ENCODE peak calls at places on chromosomes 2 and 18, in eight cellular contexts. P, U, K, C, T, A, Y and B are unnamed samples. For H3K36me3, the result is how much of the 10 kb centered on the place peaks cover.

GRCh38 chr2:46547223-46548102 is 68.1 kb downstream of the TMEM247 start:
- DNase-seq in P (no peak), U (no peak), K (no peak), C (peak), T (no peak), A (no peak), Y (no peak), B (no peak)

GRCh38 chr2:6290626-6291025 is 575.1 kb downstream of the CMPK2 start:
- DNase-seq in P (peak), U (no peak), K (no peak), C (no peak), T (no peak), A (no peak), Y (no peak), B (peak)

GRCh38 chr2:112092286-112093041 is 37.4 kb downstream of the TMEM87B start:
- DNase-seq in P (no peak), U (no peak), K (peak), C (no peak), T (no peak), A (no peak), Y (no peak), B (no peak)

GRCh38 chr2:38076710-38077430 is 919 bp upstream of the CYP1B1 start:
- DNase-seq in P (peak), U (no peak), K (no peak), C (peak), T (peak), A (peak), Y (peak), B (peak)

GRCh38 chr2:120910956-120911951 is 175.6 kb downstream of the GLI2 start:
- DNase-seq in P (no peak), U (no peak), K (no peak), C (no peak), T (no peak), A (no peak), Y (no peak), B (no peak)

GRCh38 chr2:119586085-119586484 is 41.8 kb downstream of the CFAP221 start:
- DNase-seq in P (no peak), U (no peak), K (no peak), C (no peak), T (no peak), A (no peak), Y (no peak), B (no peak)

GRCh38 chr18:31970617-31971016 is 27.7 kb upstream of the TRAPPC8 start:
- DNase-seq in P (no peak), U (no peak), K (no peak), C (no peak), T (no peak), A (no peak), Y (no peak), B (no peak)

GRCh38 chr18:13222371-13223281 is 4.1 kb downstream of the LDLRAD4 start:
- DNase-seq in P (peak), U (peak), K (no peak), C (peak), T (peak), A (no peak), Y (peak), B (peak)

GRCh38 chr2:216006164-216006663 is 7.1 kb downstream of the MREG start:
- DNase-seq in P (no peak), U (no peak), K (peak), C (no peak), T (no peak), A (peak), Y (peak), B (peak)

GRCh38 chr2:120344214-120344990 is 1.5 kb upstream of the INHBB start:
- DNase-seq in P (peak), U (no peak), K (no peak), C (no peak), T (no peak), A (peak), Y (peak), B (peak)

GRCh38 chr18:5444847-5445246 is 99.0 kb downstream of the EPB41L3 start:
- DNase-seq in P (no peak), U (no peak), K (no peak), C (no peak), T (no peak), A (no peak), Y (no peak), B (no peak)

GRCh38 chr2:74549685-74549971 is 4.1 kb downstream of the LOXL3 start:
- DNase-seq in P (peak), U (no peak), K (no peak), C (no peak), T (no peak), A (no peak), Y (no peak), B (peak)

GRCh38 chr2:223537669-223538601 is 64.2 kb downstream of the SCG2 start:
- DNase-seq in P (no peak), U (no peak), K (peak), C (no peak), T (no peak), A (no peak), Y (no peak), B (no peak)

GRCh38 chr2:64730551-64731305 is 77.0 kb upstream of the SERTAD2 start:
- DNase-seq in P (peak), U (no peak), K (peak), C (peak), T (peak), A (peak), Y (peak), B (no peak)

GRCh38 chr2:217105733-217106649 is 246.1 kb upstream of the TNP1 start:
- DNase-seq in P (no peak), U (peak), K (peak), C (no peak), T (no peak), A (no peak), Y (no peak), B (no peak)

GRCh38 chr2:74841663-74842062 is 7.7 kb downstream of the HK2 start:
- DNase-seq in P (no peak), U (no peak), K (no peak), C (no peak), T (no peak), A (no peak), Y (no peak), B (no peak)

GRCh38 chr2:63300835-63301234 is 250.2 kb downstream of the OTX1 start:
- DNase-seq in P (no peak), U (no peak), K (no peak), C (no peak), T (no peak), A (no peak), Y (no peak), B (no peak)

GRCh38 chr2:42809131-42809875 is 16.9 kb upstream of the HAAO start:
- DNase-seq in P (peak), U (no peak), K (peak), C (peak), T (no peak), A (no peak), Y (no peak), B (peak)

GRCh38 chr2:23940976-23941605 is 828 bp downstream of the UBXN2A start:
- DNase-seq in P (peak), U (no peak), K (peak), C (no peak), T (no peak), A (no peak), Y (no peak), B (no peak)

GRCh38 chr18:13003466-13003896 is 12.3 kb downstream of the CEP192 start:
- DNase-seq in P (peak), U (no peak), K (peak), C (no peak), T (peak), A (no peak), Y (peak), B (no peak)

GRCh38 chr18:10376735-10377134 is 77.7 kb upstream of the APCDD1 start:
- DNase-seq in P (no peak), U (no peak), K (no peak), C (no peak), T (no peak), A (no peak), Y (no peak), B (no peak)

GRCh38 chr2:208466133-208466919 is 59.7 kb downstream of the PTH2R start:
- DNase-seq in P (peak), U (no peak), K (peak), C (no peak), T (no peak), A (no peak), Y (no peak), B (no peak)

GRCh38 chr2:73297586-73297985 is 4.2 kb upstream of the EGR4 start:
- DNase-seq in P (peak), U (no peak), K (no peak), C (no peak), T (no peak), A (no peak), Y (no peak), B (no peak)

GRCh38 chr18:7924616-7925015 is 357.5 kb downstream of the PTPRM start:
- DNase-seq in P (no peak), U (no peak), K (no peak), C (no peak), T (no peak), A (no peak), Y (no peak), B (no peak)

GRCh38 chr2:163246111-163246510 is 407.5 kb upstream of the KCNH7 start:
- DNase-seq in P (no peak), U (no peak), K (no peak), C (no peak), T (no peak), A (no peak), Y (no peak), B (no peak)

GRCh38 chr2:88597168-88597567 is 30.1 kb downstream of the EIF2AK3 start:
- DNase-seq in P (no peak), U (no peak), K (no peak), C (no peak), T (no peak), A (no peak), Y (no peak), B (no peak)

GRCh38 chr2:55555977-55556376 is 36.5 kb downstream of the CFAP36 start:
- DNase-seq in P (no peak), U (no peak), K (peak), C (no peak), T (no peak), A (no peak), Y (no peak), B (no peak)

GRCh38 chr2:23554054-23554697 is 169.2 kb downstream of the KLHL29 start:
- DNase-seq in P (no peak), U (no peak), K (no peak), C (peak), T (no peak), A (no peak), Y (peak), B (no peak)

GRCh38 chr2:6845312-6845711 is 20.4 kb downstream of the CMPK2 start:
- DNase-seq in P (no peak), U (no peak), K (no peak), C (no peak), T (no peak), A (no peak), Y (no peak), B (no peak)

GRCh38 chr2:55951533-55951932 is 28.0 kb upstream of the EFEMP1 start:
- DNase-seq in P (no peak), U (no peak), K (no peak), C (no peak), T (no peak), A (no peak), Y (no peak), B (no peak)

GRCh38 chr2:49619804-49620203 is 465.5 kb upstream of the FSHR start:
- DNase-seq in P (peak), U (no peak), K (no peak), C (no peak), T (no peak), A (no peak), Y (no peak), B (no peak)

GRCh38 chr2:144198116-144198515 is 321.8 kb downstream of the ZEB2 start:
- DNase-seq in P (no peak), U (no peak), K (peak), C (no peak), T (no peak), A (no peak), Y (no peak), B (no peak)

GRCh38 chr18:43665239-43665788 is 388.0 kb upstream of the SYT4 start:
- DNase-seq in P (no peak), U (no peak), K (no peak), C (no peak), T (no peak), A (no peak), Y (no peak), B (no peak)

GRCh38 chr2:231926180-231926741 is at the start of gene NPPC:
- DNase-seq in P (peak), U (no peak), K (peak), C (peak), T (peak), A (peak), Y (peak), B (no peak)

GRCh38 chr2:180133736-180134135 is 126.6 kb upstream of the CWC22 start:
- DNase-seq in P (no peak), U (no peak), K (no peak), C (no peak), T (peak), A (no peak), Y (no peak), B (no peak)

DNA sequence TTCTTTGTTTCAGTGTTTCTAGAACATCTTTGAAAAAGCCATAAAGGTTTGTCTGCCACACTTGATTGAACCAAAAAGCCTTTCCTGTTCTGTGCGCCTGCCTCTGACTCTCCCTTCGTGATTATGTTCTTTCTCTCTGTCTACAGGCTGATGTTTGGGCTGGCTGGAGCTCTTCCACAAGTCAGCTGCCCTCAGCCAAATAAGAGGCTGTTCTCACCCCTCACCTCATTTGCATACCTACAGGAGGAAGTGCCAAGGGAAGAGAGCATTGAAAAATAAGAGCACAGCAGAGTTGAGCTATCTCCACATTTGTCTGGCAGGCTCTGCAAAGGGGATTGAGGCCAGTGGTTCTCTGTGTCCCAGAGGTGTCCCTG is 15.8 kb downstream of the INPP5D start:
- DNase-seq in P (no peak), U (no peak), K (peak), C (no peak), T (peak), A (no peak), Y (no peak), B (no peak)
- TF ChIP-seq POLR2AphosphoS5 in P (no peak), U (no peak), K (no peak), C (no peak), T (no peak), A (no peak), Y (no peak), B (no peak)

DNA sequence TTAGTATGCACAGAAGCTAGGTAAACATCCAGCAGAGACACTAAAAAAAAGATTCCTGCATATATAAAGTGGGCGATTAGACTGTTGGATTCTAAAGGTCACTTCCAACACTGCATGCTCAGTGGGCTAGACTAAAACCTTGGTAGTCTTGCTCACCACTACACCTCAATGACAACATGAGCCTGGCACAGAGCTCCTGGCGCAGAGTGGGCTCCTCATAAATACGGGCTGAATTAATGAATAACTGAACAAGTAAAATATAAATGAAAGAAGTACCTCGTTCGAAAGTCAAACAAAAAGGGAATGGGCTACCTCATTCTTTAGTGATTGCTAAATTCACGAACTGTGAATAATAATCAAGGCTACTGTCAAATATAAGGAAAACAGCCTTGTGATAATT is 185.3 kb downstream of the STK39 start:
- DNase-seq in P (no peak), U (no peak), K (no peak), C (no peak), T (no peak), A (no peak), Y (no peak), B (no peak)
- H3K36me3 ChIP-seq in P (under half), U (under half), K (under half), C (under half), T (under half), A (under half), Y (under half), B (under half)

DNA sequence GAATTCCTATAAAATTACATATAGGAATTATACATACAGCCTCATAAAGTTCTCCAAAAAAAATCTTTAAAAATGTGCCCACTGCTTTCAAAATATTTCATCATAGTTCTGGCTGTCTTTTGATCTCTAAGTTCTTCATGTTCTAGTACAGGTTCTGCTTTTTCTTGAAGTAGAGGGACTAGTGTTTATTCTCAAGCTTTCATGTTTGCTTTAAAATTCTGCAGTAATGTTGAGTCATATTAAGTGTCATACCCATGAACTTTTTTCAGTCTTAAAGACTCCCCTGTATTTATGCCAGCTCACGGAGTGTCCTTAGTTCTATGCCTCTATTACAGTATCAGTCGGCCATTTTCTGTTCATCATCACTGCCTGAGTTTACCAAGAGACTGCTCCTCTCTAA is 54.8 kb upstream of the CCDC141 start:
- DNase-seq in P (no peak), U (no peak), K (no peak), C (no peak), T (no peak), A (no peak), Y (no peak), B (no peak)
- TF ChIP-seq POLR2AphosphoS5 in P (no peak), U (peak), K (no peak), C (peak), T (no peak), A (no peak), Y (no peak), B (no peak)

GRCh38 chr2:15603948-15604347 is 12.3 kb downstream of the DDX1 start:
- DNase-seq in P (no peak), U (no peak), K (no peak), C (no peak), T (no peak), A (no peak), Y (no peak), B (no peak)

GRCh38 chr2:15603044-15603765 is 11.5 kb downstream of the DDX1 start:
- DNase-seq in P (no peak), U (no peak), K (no peak), C (no peak), T (no peak), A (no peak), Y (no peak), B (no peak)

GRCh38 chr2:15607709-15608391 is 16.2 kb downstream of the DDX1 start:
- DNase-seq in P (no peak), U (no peak), K (no peak), C (no peak), T (no peak), A (no peak), Y (no peak), B (no peak)

GRCh38 chr2:15606481-15607441 is 15.1 kb downstream of the DDX1 start:
- DNase-seq in P (no peak), U (no peak), K (no peak), C (no peak), T (no peak), A (no peak), Y (no peak), B (no peak)

DNA sequence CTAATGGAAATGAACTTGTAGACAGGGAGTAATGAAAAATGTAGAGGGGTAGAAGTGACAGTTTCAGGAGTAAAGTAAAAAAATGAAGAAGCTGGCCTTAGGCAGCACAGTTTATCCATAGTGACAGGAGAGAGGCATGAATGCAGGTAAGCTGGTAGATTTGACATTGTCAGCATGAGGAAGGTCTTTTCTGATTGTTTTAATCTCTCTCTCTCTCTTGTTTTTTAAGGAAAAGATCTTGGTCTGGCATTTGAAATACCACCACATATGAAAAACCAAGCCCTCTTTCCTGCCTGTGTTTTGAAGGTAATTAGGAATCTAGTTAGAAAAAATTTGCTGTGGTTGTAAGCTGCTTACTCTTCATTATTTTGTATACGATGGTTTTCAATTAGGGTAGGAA is 14.1 kb downstream of the DDX1 start:
- DNase-seq in P (no peak), U (no peak), K (no peak), C (no peak), T (no peak), A (no peak), Y (no peak), B (no peak)
- H3K36me3 ChIP-seq in P (half or more), U (half or more), K (under half), C (half or more), T (half or more), A (half or more), Y (under half), B (half or more)

GRCh38 chr2:96137611-96138129 is 632 bp downstream of the ASTL start:
- DNase-seq in P (no peak), U (no peak), K (no peak), C (no peak), T (no peak), A (peak), Y (no peak), B (no peak)
- TF ChIP-seq POLR2AphosphoS5 in P (no peak), U (no peak), K (no peak), C (no peak), T (no peak), A (peak), Y (no peak), B (no peak)

DNA sequence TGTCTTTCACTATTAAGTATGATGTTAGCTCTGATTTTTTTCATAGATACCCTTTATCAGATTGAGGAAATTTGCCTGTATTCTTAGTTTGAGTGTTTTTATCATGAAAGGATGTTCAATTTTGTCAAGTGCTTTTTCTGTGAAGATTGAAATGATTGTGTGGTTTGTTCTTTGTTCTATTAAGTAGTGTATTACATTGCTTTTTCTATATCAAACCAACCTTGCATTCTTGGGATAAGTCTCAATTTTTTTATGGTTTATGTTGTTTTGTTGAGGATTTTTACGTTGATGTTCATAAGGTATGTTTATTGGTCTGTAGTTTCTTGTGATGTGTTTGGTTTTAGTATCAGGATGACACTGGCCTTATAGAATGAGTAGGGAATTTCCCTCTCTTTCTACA is 19.1 kb downstream of the PDK1 start:
- DNase-seq in P (no peak), U (no peak), K (no peak), C (no peak), T (no peak), A (no peak), Y (no peak), B (no peak)
- H3K36me3 ChIP-seq in P (under half), U (under half), K (under half), C (under half), T (under half), A (half or more), Y (under half), B (under half)